ENCODE peak calls at places on chromosomes 7 and 10, in four cellular contexts. V is stimulated activated CD8-positive, alpha-beta memory T cell treated with anti-CD3 and anti-CD28 coated beads, Interleukin-4, amount 100 ng/mL, for 4 hours; Y is WERI-Rb-1; F is psoas muscle. O is an unnamed sample.

GRCh38 chr7:5629941-5630340 is 151.5 kb downstream of the RNF216 start:
- DNase-seq in V (peak; percentile 12), Y (no peak), F (peak; percentile 37), O (no peak)

GRCh38 chr7:105098863-105099515 is 85.0 kb downstream of the KMT2E start:
- DNase-seq in V (no peak), Y (no peak), F (no peak), O (no peak)

GRCh38 chr7:121562274-121562673 is 166.2 kb upstream of the FAM3C start:
- DNase-seq in V (no peak), Y (no peak), F (no peak), O (no peak)

GRCh38 chr7:18873674-18874341 is 243.6 kb downstream of the TWIST1 start:
- DNase-seq in V (no peak), Y (peak; percentile 22), F (no peak), O (no peak)

GRCh38 chr10:21497177-21497807 is 28.2 kb downstream of the SKIDA1 start:
- DNase-seq in V (no peak), Y (peak; percentile 60), F (peak; percentile 90), O (peak; percentile 13)

GRCh38 chr7:91310829-91311460 is 46.7 kb downstream of the FZD1 start:
- DNase-seq in V (no peak), Y (peak; percentile 71), F (peak; percentile 25), O (no peak)

GRCh38 chr7:22697897-22698645 is 28.9 kb upstream of the IL6 start:
- DNase-seq in V (no peak), Y (no peak), F (no peak), O (no peak)

GRCh38 chr7:98034044-98035035 is 44.3 kb upstream of the OCM2 start:
- DNase-seq in V (no peak), Y (no peak), F (no peak), O (no peak)

GRCh38 chr7:805261-805660 is 27.0 kb upstream of the SUN1 start:
- DNase-seq in V (no peak), Y (no peak), F (no peak), O (no peak)

GRCh38 chr7:107860981-107861652 is 29.9 kb upstream of the DLD start:
- DNase-seq in V (no peak), Y (no peak), F (no peak), O (no peak)

O was measured in esophagus squamous epithelium.